ENCODE peak calls at places on chromosomes 1 and 21, in eight cellular contexts. One of them, this sample, is unnamed.

GRCh38 chr21:41957991-41958766 is 4.4 kb upstream of the C2CD2 start:
- DNase-seq in ELR: peak; percentile 96
- DNase-seq in AG20443: peak; percentile 79
- DNase-seq in NCI-H1092 treated with DMSO at 0.1 percent for 48 hours: peak; percentile 61
- DNase-seq in omental fat pad: peak; percentile 44
- DNase-seq in GM12865: no peak
- DNase-seq in HT1080: peak; percentile 94
- DNase-seq in progenitor cell of endocrine pancreas: no peak
- DNase-seq in this sample: peak; percentile 88

GRCh38 chr1:31570906-31571305 is 5.4 kb upstream of the TINAGL1 start:
- DNase-seq in ELR: peak; percentile 35
- DNase-seq in AG20443: no peak
- DNase-seq in NCI-H1092 treated with DMSO at 0.1 percent for 48 hours: no peak
- DNase-seq in omental fat pad: no peak
- DNase-seq in GM12865: no peak
- DNase-seq in HT1080: no peak
- DNase-seq in progenitor cell of endocrine pancreas: no peak
- DNase-seq in this sample: no peak

GRCh38 chr1:203381151-203381751 is 30.3 kb upstream of the FMOD start:
- DNase-seq in ELR: no peak
- DNase-seq in AG20443: no peak
- DNase-seq in NCI-H1092 treated with DMSO at 0.1 percent for 48 hours: no peak
- DNase-seq in omental fat pad: no peak
- DNase-seq in GM12865: peak; percentile 72
- DNase-seq in HT1080: no peak
- DNase-seq in progenitor cell of endocrine pancreas: no peak
- DNase-seq in this sample: no peak

GRCh38 chr1:86085741-86086411 is 70.7 kb downstream of the COL24A1 start:
- DNase-seq in ELR: no peak
- DNase-seq in AG20443: no peak
- DNase-seq in NCI-H1092 treated with DMSO at 0.1 percent for 48 hours: no peak
- DNase-seq in omental fat pad: no peak
- DNase-seq in GM12865: peak; percentile 12
- DNase-seq in HT1080: no peak
- DNase-seq in progenitor cell of endocrine pancreas: no peak
- DNase-seq in this sample: no peak

GRCh38 chr1:7613106-7613850 is 157.8 kb upstream of the VAMP3 start:
- DNase-seq in ELR: no peak
- DNase-seq in AG20443: no peak
- DNase-seq in NCI-H1092 treated with DMSO at 0.1 percent for 48 hours: no peak
- DNase-seq in omental fat pad: no peak
- DNase-seq in GM12865: no peak
- DNase-seq in HT1080: no peak
- DNase-seq in progenitor cell of endocrine pancreas: no peak
- DNase-seq in this sample: peak; percentile 73

GRCh38 chr21:41186763-41187536 is 19.0 kb downstream of the BACE2 start:
- DNase-seq in ELR: no peak
- DNase-seq in AG20443: no peak
- DNase-seq in NCI-H1092 treated with DMSO at 0.1 percent for 48 hours: no peak
- DNase-seq in omental fat pad: no peak
- DNase-seq in GM12865: no peak
- DNase-seq in HT1080: no peak
- DNase-seq in progenitor cell of endocrine pancreas: no peak
- DNase-seq in this sample: no peak

GRCh38 chr1:166836733-166837132 is 2.5 kb upstream of the POGK start:
- DNase-seq in ELR: peak; percentile 67
- DNase-seq in AG20443: no peak
- DNase-seq in NCI-H1092 treated with DMSO at 0.1 percent for 48 hours: no peak
- DNase-seq in omental fat pad: no peak
- DNase-seq in GM12865: no peak
- DNase-seq in HT1080: peak; percentile 59
- DNase-seq in progenitor cell of endocrine pancreas: no peak
- DNase-seq in this sample: no peak

GRCh38 chr1:149987297-149987595 is 23.3 kb downstream of the OTUD7B start:
- DNase-seq in ELR: no peak
- DNase-seq in AG20443: no peak
- DNase-seq in NCI-H1092 treated with DMSO at 0.1 percent for 48 hours: no peak
- DNase-seq in omental fat pad: no peak
- DNase-seq in GM12865: no peak
- DNase-seq in HT1080: no peak
- DNase-seq in progenitor cell of endocrine pancreas: no peak
- DNase-seq in this sample: no peak

GRCh38 chr21:31201548-31201947 is 142.5 kb downstream of the TIAM1 start:
- DNase-seq in ELR: no peak
- DNase-seq in AG20443: peak; percentile 82
- DNase-seq in NCI-H1092 treated with DMSO at 0.1 percent for 48 hours: no peak
- DNase-seq in omental fat pad: no peak
- DNase-seq in GM12865: peak; percentile 18
- DNase-seq in HT1080: no peak
- DNase-seq in progenitor cell of endocrine pancreas: no peak
- DNase-seq in this sample: no peak

GRCh38 chr1:110293601-110294104 is 45.5 kb upstream of the RBM15 start:
- DNase-seq in ELR: no peak
- DNase-seq in AG20443: no peak
- DNase-seq in NCI-H1092 treated with DMSO at 0.1 percent for 48 hours: no peak
- DNase-seq in omental fat pad: no peak
- DNase-seq in GM12865: no peak
- DNase-seq in HT1080: no peak
- DNase-seq in progenitor cell of endocrine pancreas: no peak
- DNase-seq in this sample: no peak

GRCh38 chr1:24414884-24415333 is 693 bp upstream of the NIPAL3 start:
- DNase-seq in ELR: no peak
- DNase-seq in AG20443: no peak
- DNase-seq in NCI-H1092 treated with DMSO at 0.1 percent for 48 hours: no peak
- DNase-seq in omental fat pad: no peak
- DNase-seq in GM12865: no peak
- DNase-seq in HT1080: no peak
- DNase-seq in progenitor cell of endocrine pancreas: no peak
- DNase-seq in this sample: no peak

GRCh38 chr1:200989337-200989736 is 34.2 kb downstream of the KIF21B start:
- DNase-seq in ELR: no peak
- DNase-seq in AG20443: no peak
- DNase-seq in NCI-H1092 treated with DMSO at 0.1 percent for 48 hours: no peak
- DNase-seq in omental fat pad: no peak
- DNase-seq in GM12865: no peak
- DNase-seq in HT1080: no peak
- DNase-seq in progenitor cell of endocrine pancreas: no peak
- DNase-seq in this sample: no peak

GRCh38 chr21:42997053-42997452 is 22.7 kb downstream of the PKNOX1 start:
- DNase-seq in ELR: peak; percentile 95
- DNase-seq in AG20443: peak; percentile 90
- DNase-seq in NCI-H1092 treated with DMSO at 0.1 percent for 48 hours: no peak
- DNase-seq in omental fat pad: no peak
- DNase-seq in GM12865: no peak
- DNase-seq in HT1080: peak; percentile 89
- DNase-seq in progenitor cell of endocrine pancreas: no peak
- DNase-seq in this sample: no peak

GRCh38 chr1:89200668-89201488 is 2.1 kb upstream of the GBP4 start:
- DNase-seq in ELR: no peak
- DNase-seq in AG20443: peak; percentile 29
- DNase-seq in NCI-H1092 treated with DMSO at 0.1 percent for 48 hours: no peak
- DNase-seq in omental fat pad: no peak
- DNase-seq in GM12865: peak; percentile 75
- DNase-seq in HT1080: no peak
- DNase-seq in progenitor cell of endocrine pancreas: no peak
- DNase-seq in this sample: no peak